ENCODE peak calls at places on chromosomes 12 and 14, in five cellular contexts. W is activated T-cell treated with anti-CD3 and anti-CD28 coated beads for 1 hour; X is SJSA1; R is stimulated activated CD8-positive, alpha-beta memory T cell treated with anti-CD3 and anti-CD28 coated beads, Interleukin-7, amount 100 ng/mL, for 1 hour; V is SK-MEL-5. L is an unnamed sample.

GRCh38 chr12:66693901-66694513 is 15.1 kb upstream of the GRIP1 start:
- DNase-seq in R (no peak), W (no peak), X (no peak), V (peak), L (no peak)

GRCh38 chr12:57116580-57117281 is 5.6 kb upstream of the STAT6 start:
- DNase-seq in V (no peak), W (no peak), R (no peak), X (no peak), L (no peak)

GRCh38 chr12:88882662-88883061 is 302.4 kb upstream of the KITLG start:
- DNase-seq in W (no peak), V (no peak), R (no peak), X (no peak), L (no peak)

GRCh38 chr12:123801573-123802178 is 39.6 kb downstream of the DNAH10 start:
- DNase-seq in V (peak), X (no peak), R (no peak), W (no peak), L (no peak)

GRCh38 chr12:24118675-24119074 is 169.2 kb upstream of the SOX5 start:
- DNase-seq in V (no peak), X (no peak), W (no peak), R (no peak), L (no peak)

GRCh38 chr14:49959822-49960408 is 67.0 kb downstream of the ARF6 start:
- DNase-seq in W (no peak), X (no peak), V (no peak), R (no peak), L (peak)

GRCh38 chr14:89892953-89893352 is 61.6 kb downstream of the EFCAB11 start:
- DNase-seq in X (no peak), R (no peak), V (no peak), W (no peak), L (no peak)

GRCh38 chr12:125129592-125130255 is 64.5 kb downstream of the AACS start:
- DNase-seq in R (no peak), W (no peak), V (no peak), X (no peak), L (no peak)

GRCh38 chr14:64117671-64118402 is 176.3 kb downstream of the ESR2 start:
- DNase-seq in V (no peak), W (no peak), X (no peak), R (no peak), L (no peak)

GRCh38 chr12:62292761-62293446 is 32.7 kb downstream of the USP15 start:
- DNase-seq in V (no peak), W (no peak), R (no peak), X (no peak), L (no peak)